ENCODE peak calls at places on chromosomes 4 and X, in six cellular contexts. D is nephron progenitor cell, P is Peyer's patch, N is endothelial cell, Z is neural progenitor cell, S is pancreas. B is an unnamed sample.

GRCh38 chr4:30920043-30920442 is 199.9 kb downstream of the PCDH7 start:
- DNase-seq in D (peak; percentile 10), P (no peak), N (no peak), Z (peak; percentile 40), S (no peak), B (no peak)

GRCh38 chr4:163663454-163664225 is 169.2 kb downstream of the TMA16 start:
- DNase-seq in D (no peak), P (no peak), N (no peak), Z (no peak), S (no peak), B (no peak)

GRCh38 chr4:113435893-113436292 is 325.6 kb downstream of the CAMK2D start:
- DNase-seq in D (no peak), P (no peak), N (no peak), Z (no peak), S (no peak), B (no peak)

GRCh38 chrX:123731258-123731986 is 1.4 kb downstream of the THOC2 start:
- DNase-seq in D (peak; percentile 25), P (no peak), N (no peak), Z (peak; percentile 37), S (no peak), B (no peak)

GRCh38 chr4:32025840-32026459 is 1305.8 kb downstream of the PCDH7 start:
- DNase-seq in D (no peak), P (no peak), N (no peak), Z (no peak), S (no peak), B (no peak)

GRCh38 chr4:108651068-108651794 is 832 bp downstream of the OSTC start:
- DNase-seq in D (no peak), P (no peak), N (no peak), Z (peak; percentile 27), S (no peak), B (no peak)

GRCh38 chr4:129999156-129999555 is 903.2 kb downstream of the C4orf33 start:
- DNase-seq in D (no peak), P (no peak), N (no peak), Z (no peak), S (no peak), B (no peak)

GRCh38 chr4:155047755-155048154 is 160.7 kb upstream of the NPY2R start:
- DNase-seq in D (no peak), P (no peak), N (no peak), Z (no peak), S (no peak), B (no peak)

GRCh38 chrX:23845316-23845932 is 62.3 kb downstream of the APOO start:
- DNase-seq in D (no peak), P (no peak), N (no peak), Z (no peak), S (no peak), B (no peak)

GRCh38 chr4:168917150-168917779 is 92.8 kb downstream of the CBR4 start:
- DNase-seq in D (no peak), P (no peak), N (no peak), Z (peak; percentile 35), S (no peak), B (no peak)

GRCh38 chrX:34956915-34957314 is 14.3 kb downstream of the FAM47B start:
- DNase-seq in D (no peak), P (no peak), N (no peak), Z (no peak), S (no peak), B (no peak)

GRCh38 chrX:43225626-43226328 is 430.3 kb upstream of the MAOA start:
- DNase-seq in D (no peak), P (no peak), N (no peak), Z (no peak), S (no peak), B (no peak)

GRCh38 chr4:95835672-95836071 is 4.2 kb upstream of the PDHA2 start:
- DNase-seq in D (peak; percentile 33), P (no peak), N (peak; percentile 22), Z (peak; percentile 51), S (no peak), B (no peak)

GRCh38 chr4:186304816-186305520 is 39.0 kb downstream of the F11 start:
- DNase-seq in D (no peak), P (no peak), N (no peak), Z (no peak), S (no peak), B (no peak)

GRCh38 chr4:16248605-16249004 is 22.3 kb upstream of the TAPT1 start:
- DNase-seq in D (no peak), P (no peak), N (no peak), Z (no peak), S (no peak), B (no peak)

GRCh38 chrX:49844622-49845021 is 15.5 kb downstream of the PAGE4 start:
- DNase-seq in D (no peak), P (no peak), N (no peak), Z (no peak), S (no peak), B (no peak)

GRCh38 chr4:119683518-119683917 is 54.9 kb upstream of the PDE5A start:
- DNase-seq in D (no peak), P (no peak), N (no peak), Z (no peak), S (no peak), B (no peak)

GRCh38 chrX:38326086-38326485 is 1.2 kb downstream of the RPGR start:
- DNase-seq in D (no peak), P (no peak), N (no peak), Z (no peak), S (no peak), B (no peak)

GRCh38 chr4:186700746-186701145 is 22.9 kb downstream of the FAT1 start:
- DNase-seq in D (peak; percentile 15), P (no peak), N (no peak), Z (no peak), S (no peak), B (no peak)

GRCh38 chr4:143089291-143089690 is 95.4 kb upstream of the USP38 start:
- DNase-seq in D (peak; percentile 2), P (no peak), N (no peak), Z (peak; percentile 3), S (no peak), B (no peak)

GRCh38 chr4:129095811-129096454 is at the start of gene C4orf33:
- DNase-seq in D (peak; percentile 53), P (peak; percentile 83), N (peak; percentile 58), Z (peak; percentile 90), S (peak; percentile 67), B (peak; percentile 38)

GRCh38 chr4:25696409-25696808 is 40.8 kb downstream of the SLC34A2 start:
- DNase-seq in D (no peak), P (no peak), N (no peak), Z (no peak), S (no peak), B (no peak)

GRCh38 chr4:37431417-37431743 is 186.8 kb downstream of the NWD2 start:
- DNase-seq in D (no peak), P (no peak), N (no peak), Z (no peak), S (no peak), B (no peak)

GRCh38 chrX:48468693-48469691 is 1.1 kb downstream of the SLC38A5 start:
- DNase-seq in D (no peak), P (peak; percentile 43), N (no peak), Z (peak; percentile 27), S (no peak), B (no peak)
- TF ChIP-seq CTCF in D (no peak), P (no peak), N (no peak), Z (peak; percentile 49), S (no peak), B (no peak)

DNA sequence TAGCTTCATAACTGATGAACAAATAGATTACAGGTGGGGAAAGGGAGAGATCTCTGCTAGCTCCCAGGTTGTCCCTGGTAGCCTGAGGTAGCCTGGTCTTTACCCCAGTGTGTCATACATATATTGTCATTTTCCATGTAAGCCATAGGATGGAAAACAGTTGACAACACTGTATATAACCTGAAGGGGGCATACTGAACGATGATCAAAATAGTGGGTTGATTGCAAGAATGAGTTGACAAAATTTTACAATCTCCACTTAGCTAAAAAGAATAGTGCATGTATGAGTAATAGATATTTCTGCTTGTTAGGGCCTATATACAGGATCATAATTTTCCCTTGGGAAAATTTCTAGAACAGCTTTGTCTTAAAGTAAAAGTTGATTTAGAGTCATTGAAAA is 304.1 kb upstream of the HAND2 start:
- DNase-seq in D (no peak), P (no peak), N (no peak), Z (no peak), S (no peak), B (no peak)
- TF ChIP-seq CTCF in D (no peak), P (no peak), N (peak; percentile 49), Z (no peak), S (no peak), B (no peak)

GRCh38 chr4:4836044-4836443 is 23.4 kb upstream of the MSX1 start:
- DNase-seq in D (no peak), P (no peak), N (no peak), Z (no peak), S (no peak), B (no peak)
- TF ChIP-seq CTCF in D (no peak), P (no peak), N (no peak), Z (no peak), S (no peak), B (no peak)

GRCh38 chr4:87510747-87511146 is 18.4 kb downstream of the SPARCL1 start:
- DNase-seq in D (no peak), P (no peak), N (no peak), Z (no peak), S (no peak), B (no peak)

GRCh38 chr4:87506974-87507701 is 22.0 kb downstream of the SPARCL1 start:
- DNase-seq in D (no peak), P (no peak), N (no peak), Z (no peak), S (no peak), B (no peak)

GRCh38 chr4:87502580-87503238 is 26.5 kb downstream of the SPARCL1 start:
- DNase-seq in D (no peak), P (no peak), N (no peak), Z (no peak), S (no peak), B (no peak)

GRCh38 chr4:87511500-87511899 is 17.7 kb downstream of the SPARCL1 start:
- DNase-seq in D (no peak), P (no peak), N (no peak), Z (no peak), S (no peak), B (no peak)

DNA sequence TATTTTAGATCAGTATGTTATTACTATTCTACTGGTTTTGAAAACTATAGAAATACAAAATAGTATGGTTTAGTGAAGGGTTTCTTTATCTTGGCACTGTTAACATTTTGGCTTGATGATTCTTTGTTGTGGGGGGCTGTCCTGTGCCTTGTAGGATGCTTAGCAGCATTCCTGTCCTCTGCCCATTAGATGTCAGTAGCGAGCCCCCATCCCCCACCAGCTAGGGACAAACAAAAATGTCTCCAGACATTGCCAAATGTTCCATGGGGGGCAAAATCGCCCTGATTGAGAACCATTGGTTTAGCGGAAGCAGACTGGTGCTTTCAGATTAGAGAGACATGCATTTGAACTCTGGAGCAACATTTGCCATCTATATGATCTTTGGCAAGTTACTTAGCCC is 23.3 kb downstream of the SPARCL1 start:
- DNase-seq in D (no peak), P (no peak), N (no peak), Z (peak; percentile 39), S (no peak), B (no peak)
- TF ChIP-seq CTCF in D (no peak), P (no peak), N (no peak), Z (peak; percentile 54), S (no peak), B (no peak)

GRCh38 chr4:183838987-183839712 is 66.0 kb upstream of the STOX2 start:
- DNase-seq in D (no peak), P (no peak), N (peak; percentile 10), Z (peak; percentile 45), S (no peak), B (no peak)
- TF ChIP-seq CTCF in D (no peak), P (no peak), N (no peak), Z (peak; percentile 45), S (no peak), B (no peak)

GRCh38 chr4:6574747-6575502 is at the start of gene MAN2B2:
- DNase-seq in D (peak; percentile 95), P (peak; percentile 83), N (peak; percentile 88), Z (peak; percentile 94), S (peak; percentile 97), B (peak; percentile 86)
- TF ChIP-seq CTCF in D (no peak), P (no peak), N (peak; percentile 15), Z (peak; percentile 32), S (no peak), B (no peak)

B was measured in activated B cell treated with CpG ODN at 0.5 μM for 24 hours.